ENCODE peak calls at places on chromosomes 16 and 17, in nine cellular contexts. V is neural progenitor cell, I is H9, X is neuronal stem cell, W is K562, K is GM23338, O is MM.1S, R is A549, D is fibroblast of lung. A is an unnamed sample.

GRCh38 chr17:51188321-51188853 is 22.2 kb downstream of the NME2 start:
- DNase-seq in V (no peak), I (no peak), X (no peak), W (no peak), K (no peak), O (no peak), R (no peak), D (no peak), A (peak)

GRCh38 chr16:68257251-68257905 is 6.9 kb upstream of the SLC7A6 start:
- DNase-seq in V (no peak), I (no peak), X (no peak), W (no peak), K (no peak), O (peak), R (no peak), D (no peak), A (peak)

GRCh38 chr17:18257747-18258355 is 687 bp downstream of the FLII start:
- DNase-seq in V (peak), I (peak), X (no peak), W (peak), K (peak), O (peak), R (peak), D (peak), A (peak)

GRCh38 chr17:18021372-18021771 is 17.6 kb downstream of the ATPAF2 start:
- DNase-seq in V (no peak), I (no peak), X (no peak), W (no peak), K (no peak), O (no peak), R (peak), D (no peak), A (peak)

GRCh38 chr17:33637534-33637933 is 344.4 kb upstream of the ASIC2 start:
- DNase-seq in V (no peak), I (no peak), X (no peak), W (no peak), K (no peak), O (peak), R (no peak), D (no peak), A (no peak)

GRCh38 chr17:74601944-74602572 is 10.0 kb upstream of the CD300LD start:
- DNase-seq in V (peak), I (peak), X (peak), W (peak), K (peak), O (peak), R (peak), D (peak), A (no peak)

GRCh38 chr17:27553019-27553511 is 77.9 kb upstream of the LGALS9 start:
- DNase-seq in V (no peak), I (no peak), X (no peak), W (no peak), K (no peak), O (no peak), R (peak), D (no peak), A (no peak)

GRCh38 chr16:11673091-11674000 is 5.1 kb downstream of the SNN start:
- DNase-seq in V (no peak), I (no peak), X (no peak), W (no peak), K (no peak), O (peak), R (no peak), D (no peak), A (peak)

GRCh38 chr16:87725596-87726235 is 40.1 kb downstream of the KLHDC4 start:
- DNase-seq in V (no peak), I (no peak), X (no peak), W (no peak), K (peak), O (no peak), R (peak), D (peak), A (no peak)

GRCh38 chr16:13134843-13135242 is 233.4 kb downstream of the SHISA9 start:
- DNase-seq in V (no peak), I (no peak), X (no peak), W (no peak), K (no peak), O (no peak), R (peak), D (no peak), A (no peak)

DNA sequence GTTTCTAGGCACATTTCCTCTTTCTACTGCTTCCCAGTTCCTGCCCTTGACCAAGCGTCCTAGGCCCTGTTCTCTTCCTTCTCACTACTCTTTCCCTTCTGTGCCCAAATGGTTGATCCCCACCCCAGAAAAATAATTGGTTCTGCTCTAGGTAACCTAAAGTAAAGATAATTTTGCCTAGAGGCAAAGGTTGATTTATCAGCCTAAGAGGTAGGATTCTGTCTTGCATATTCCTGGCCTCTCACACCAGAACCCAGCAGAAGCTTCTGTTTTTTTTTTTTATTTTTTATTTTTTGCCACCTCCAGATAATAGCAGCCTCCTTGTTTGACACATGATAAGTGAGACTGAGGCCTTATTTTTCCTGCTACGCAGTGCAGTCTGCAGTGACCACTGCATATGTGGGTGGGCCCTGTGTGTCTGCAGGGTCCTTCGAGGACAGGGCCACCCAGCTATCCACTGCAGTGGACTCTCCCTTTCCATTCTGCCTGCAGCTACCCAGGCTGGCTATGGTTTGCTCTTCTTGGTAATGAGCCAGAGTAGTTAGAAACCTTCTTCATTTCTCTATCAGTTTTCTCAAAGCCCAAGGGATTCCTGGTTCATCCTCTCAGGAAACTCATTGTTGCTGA is 711 bp downstream of the PIPOX start:
- DNase-seq in V (no peak), I (no peak), X (no peak), W (no peak), K (no peak), O (no peak), R (no peak), D (no peak), A (no peak)
- H3K27ac ChIP-seq in V (no peak), I (peak), X (peak), W (no peak), K (peak), O (peak), R (no peak), D (no peak), A (no peak)

GRCh38 chr17:41787021-41787418 is 509 bp upstream of the JUP start:
- DNase-seq in V (no peak), I (no peak), X (no peak), W (no peak), K (no peak), O (no peak), R (no peak), D (no peak), A (peak)
- H3K4me2 ChIP-seq in V (peak), I (no peak), X (no peak), W (peak), K (peak), O (peak), R (peak), D (no peak), A (no peak)

GRCh38 chr17:9844153-9844552 is 18.4 kb downstream of the GLP2R start:
- DNase-seq in V (no peak), I (peak), X (no peak), W (no peak), K (no peak), O (no peak), R (no peak), D (no peak), A (no peak)
- H3K27ac ChIP-seq in V (no peak), I (no peak), X (no peak), W (no peak), K (no peak), O (no peak), R (peak), D (no peak), A (no peak)

GRCh38 chr16:56923481-56923880 is 8.5 kb upstream of the HERPUD1 start:
- DNase-seq in V (no peak), I (no peak), X (no peak), W (no peak), K (no peak), O (no peak), R (no peak), D (peak), A (no peak)

GRCh38 chr16:56919099-56919800 is 12.7 kb upstream of the HERPUD1 start:
- DNase-seq in V (no peak), I (no peak), X (no peak), W (no peak), K (no peak), O (no peak), R (no peak), D (no peak), A (no peak)

GRCh38 chr16:56918467-56919012 is 13.4 kb upstream of the HERPUD1 start:
- DNase-seq in V (no peak), I (no peak), X (no peak), W (no peak), K (no peak), O (no peak), R (no peak), D (peak), A (peak)

GRCh38 chr16:56916571-56917403 is 15.2 kb upstream of the HERPUD1 start:
- DNase-seq in V (no peak), I (no peak), X (no peak), W (no peak), K (no peak), O (peak), R (no peak), D (no peak), A (peak)

DNA sequence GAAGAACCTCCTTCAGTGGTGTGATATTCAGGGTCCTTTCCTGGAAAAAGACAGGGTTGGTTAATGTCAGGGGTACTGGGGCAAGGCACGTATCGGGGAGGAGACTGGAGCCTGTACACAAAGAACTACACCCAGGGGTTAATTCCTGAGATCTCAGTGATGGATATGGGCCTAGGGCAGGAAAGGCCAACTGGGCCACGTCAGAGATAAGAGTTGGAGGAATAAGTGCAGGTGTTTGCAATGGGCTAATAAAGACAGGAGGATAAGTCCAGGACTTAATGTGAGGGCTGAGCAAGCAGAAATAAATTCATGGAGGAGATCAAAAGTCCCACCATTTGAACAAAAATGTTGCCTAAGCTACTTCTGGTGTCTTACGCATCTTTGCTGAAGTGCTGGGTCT is 10.4 kb upstream of the HERPUD1 start:
- DNase-seq in V (no peak), I (no peak), X (no peak), W (no peak), K (no peak), O (no peak), R (no peak), D (no peak), A (no peak)
- H3K4me2 ChIP-seq in V (no peak), I (no peak), X (no peak), W (no peak), K (no peak), O (no peak), R (no peak), D (no peak), A (no peak)

DNA sequence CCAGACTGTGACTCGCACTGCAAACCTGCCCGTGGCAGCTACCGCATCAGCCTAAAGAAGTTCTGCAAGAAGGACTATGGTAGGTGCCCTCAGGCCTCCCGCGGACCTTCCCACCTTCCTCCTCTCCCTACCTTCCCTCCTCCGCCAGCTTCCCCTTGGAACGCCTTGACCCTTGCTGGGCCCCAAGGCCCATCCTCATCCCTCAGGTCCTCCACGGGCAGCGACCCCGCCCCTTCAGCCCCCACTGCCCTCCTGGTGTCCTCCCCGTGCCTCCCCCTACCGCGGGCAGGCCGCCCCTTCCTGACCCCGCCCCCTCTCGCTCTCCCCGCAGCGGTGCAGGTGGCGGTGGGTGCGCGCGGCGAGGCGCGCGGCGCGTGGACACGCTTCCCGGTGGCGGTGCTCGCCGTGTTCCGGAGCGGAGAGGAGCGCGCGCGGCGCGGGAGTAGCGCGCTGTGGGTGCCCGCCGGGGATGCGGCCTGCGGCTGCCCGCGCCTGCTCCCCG is 1.5 kb upstream of the TBC1D24 start:
- DNase-seq in V (peak), I (peak), X (no peak), W (peak), K (peak), O (no peak), R (no peak), D (no peak), A (no peak)
- H3K27ac ChIP-seq in V (no peak), I (no peak), X (no peak), W (peak), K (no peak), O (no peak), R (peak), D (no peak), A (no peak)

GRCh38 chr16:29653436-29653835 is 9.6 kb upstream of the SPN start:
- DNase-seq in V (no peak), I (no peak), X (no peak), W (no peak), K (no peak), O (no peak), R (no peak), D (no peak), A (peak)
- H3K4me2 ChIP-seq in V (no peak), I (no peak), X (no peak), W (no peak), K (no peak), O (no peak), R (no peak), D (no peak), A (no peak)

DNA sequence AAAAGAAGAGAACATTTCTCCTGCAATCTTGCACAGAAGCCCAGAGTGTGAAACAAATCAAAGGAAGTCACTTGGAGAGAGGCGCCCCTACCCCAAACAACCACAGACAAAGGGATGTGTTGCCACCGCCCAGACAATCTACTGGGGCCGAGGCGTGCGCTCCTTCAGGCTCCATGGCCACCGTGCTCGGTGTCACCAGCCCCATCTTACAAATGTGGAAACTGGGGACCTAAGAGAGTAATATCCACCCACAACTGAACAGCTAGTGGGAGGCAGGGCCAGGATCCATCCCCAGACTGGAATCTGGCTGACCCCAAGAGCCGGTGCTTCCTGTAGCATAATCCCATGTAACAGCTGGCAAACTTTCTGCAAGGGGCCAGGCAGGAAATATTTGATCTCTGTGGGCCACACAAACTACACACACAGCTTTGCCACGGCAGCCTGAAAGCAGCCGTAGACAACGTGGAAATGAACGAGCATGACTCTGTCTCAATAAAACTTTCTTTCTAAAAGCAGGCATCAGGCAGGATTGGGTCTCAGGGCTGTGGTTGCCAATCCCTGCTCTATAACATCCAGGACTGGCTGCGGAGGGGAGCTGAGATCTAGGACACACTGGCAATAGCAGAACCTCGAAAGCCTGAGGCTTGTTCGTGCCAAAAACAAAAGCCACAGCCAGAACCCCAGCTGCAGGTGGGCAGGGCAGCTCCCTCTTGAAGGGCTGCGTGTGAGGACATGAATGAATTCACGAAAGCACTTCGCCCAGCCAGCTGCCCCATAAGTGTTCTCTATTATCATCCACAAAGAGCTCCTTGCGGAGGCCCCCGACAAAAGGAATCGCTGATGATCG is 26.6 kb upstream of the GINS2 start:
- DNase-seq in V (peak), I (peak), X (no peak), W (no peak), K (peak), O (no peak), R (no peak), D (peak), A (peak)
- H3K27ac ChIP-seq in V (no peak), I (no peak), X (no peak), W (no peak), K (no peak), O (no peak), R (no peak), D (no peak), A (no peak)

GRCh38 chr17:77679589-77679988 is 278.9 kb upstream of the TNRC6C start:
- DNase-seq in V (no peak), I (no peak), X (no peak), W (no peak), K (no peak), O (no peak), R (no peak), D (no peak), A (no peak)

GRCh38 chr17:77685881-77686486 is 272.5 kb upstream of the TNRC6C start:
- DNase-seq in V (no peak), I (no peak), X (no peak), W (no peak), K (no peak), O (no peak), R (no peak), D (no peak), A (no peak)

GRCh38 chr17:77677637-77678036 is 280.9 kb upstream of the TNRC6C start:
- DNase-seq in V (no peak), I (no peak), X (no peak), W (no peak), K (no peak), O (no peak), R (no peak), D (no peak), A (peak)

GRCh38 chr17:77684803-77685580 is 273.5 kb upstream of the TNRC6C start:
- DNase-seq in V (no peak), I (peak), X (no peak), W (no peak), K (no peak), O (no peak), R (no peak), D (no peak), A (no peak)

DNA sequence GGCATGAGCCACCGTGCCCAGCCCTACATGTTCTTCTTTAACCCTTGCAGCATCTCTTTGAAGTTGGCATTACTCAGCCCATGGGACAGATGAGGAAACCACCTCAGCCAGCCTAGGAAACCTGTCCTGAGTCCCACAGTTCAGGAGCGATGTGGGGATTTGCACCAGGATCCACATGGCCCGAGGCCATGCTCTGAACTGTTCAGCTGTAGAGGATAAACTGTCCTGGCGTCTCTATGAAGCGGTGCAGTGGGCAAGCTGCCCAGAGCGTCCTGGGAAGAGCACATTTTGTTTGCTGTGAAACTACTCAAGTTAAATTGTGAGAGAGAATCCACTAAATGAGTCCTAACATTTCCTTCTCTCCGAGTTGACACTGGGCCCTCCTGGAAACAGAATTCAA is 276.7 kb upstream of the TNRC6C start:
- DNase-seq in V (no peak), I (peak), X (no peak), W (no peak), K (no peak), O (no peak), R (no peak), D (peak), A (no peak)
- H3K4me2 ChIP-seq in V (no peak), I (no peak), X (no peak), W (no peak), K (no peak), O (no peak), R (no peak), D (no peak), A (no peak)